ENCODE peak calls at places on chromosomes 13 and 19, in nine cellular contexts. K is GM23338, L is breast epithelium, G is H1, M is SK-N-SH, Q is vagina, Z is transverse colon, P is Panc1, U is upper lobe of left lung. S is an unnamed sample.

GRCh38 chr13:41905600-41906254 is 55.2 kb downstream of the VWA8 start:
- DNase-seq in U (no peak), L (no peak), Q (no peak), Z (no peak), G (no peak), P (peak), K (peak), M (peak), S (no peak)

GRCh38 chr13:91450913-91451312 is 52.5 kb downstream of the GPC5 start:
- DNase-seq in P (no peak), G (no peak), U (no peak), K (no peak), Q (no peak), M (no peak), Z (no peak), L (no peak), S (no peak)

GRCh38 chr13:63094717-63095116 is 1679.1 kb upstream of the PCDH20 start:
- DNase-seq in M (no peak), K (no peak), U (no peak), Z (no peak), Q (no peak), P (no peak), L (no peak), G (no peak), S (no peak)

GRCh38 chr19:35272122-35272715 is 3.5 kb downstream of the USF2 start:
- DNase-seq in P (no peak), U (no peak), Z (no peak), M (no peak), K (no peak), G (no peak), L (no peak), Q (no peak), S (no peak)

GRCh38 chr19:18120127-18120526 is 22.5 kb downstream of the MAST3 start:
- DNase-seq in G (no peak), U (no peak), P (no peak), M (no peak), K (no peak), Q (no peak), L (no peak), Z (no peak), S (no peak)

GRCh38 chr19:32822916-32823746 is 46.4 kb downstream of the SLC7A9 start:
- DNase-seq in G (no peak), L (no peak), Z (no peak), P (no peak), Q (no peak), M (no peak), U (no peak), K (no peak), S (no peak)

GRCh38 chr13:79246575-79246949 is 159.5 kb downstream of the RBM26 start:
- DNase-seq in G (no peak), P (no peak), U (no peak), Z (no peak), L (no peak), Q (no peak), K (no peak), M (no peak), S (no peak)

GRCh38 chr13:58085819-58086218 is 454.3 kb downstream of the PCDH17 start:
- DNase-seq in Z (no peak), Q (no peak), G (no peak), P (no peak), K (no peak), U (no peak), M (no peak), L (no peak), S (no peak)

GRCh38 chr19:45162464-45163143 is 1.8 kb upstream of the NKPD1 start:
- DNase-seq in Z (no peak), G (no peak), P (no peak), K (no peak), Q (no peak), U (no peak), M (no peak), L (peak), S (no peak)

GRCh38 chr13:73110814-73111213 is 52.0 kb downstream of the KLF5 start:
- DNase-seq in G (no peak), P (no peak), Q (no peak), M (no peak), Z (no peak), L (no peak), U (no peak), K (no peak), S (no peak)

GRCh38 chr19:56315076-56315828 is 613 bp upstream of the ZSCAN5A start:
- DNase-seq in Z (peak), U (peak), G (peak), P (peak), K (peak), M (peak), L (peak), Q (peak), S (peak)

GRCh38 chr19:2047449-2048103 is 3.5 kb downstream of the MKNK2 start:
- DNase-seq in M (no peak), P (no peak), U (peak), Z (peak), G (no peak), L (no peak), Q (no peak), K (no peak), S (no peak)

GRCh38 chr13:40236566-40237168 is 429.8 kb downstream of the FOXO1 start:
- DNase-seq in M (no peak), Q (peak), P (no peak), G (no peak), L (peak), U (no peak), K (no peak), Z (no peak), S (no peak)

GRCh38 chr19:1655131-1655981 is 2.9 kb upstream of the TCF3 start:
- DNase-seq in U (no peak), K (no peak), Z (no peak), M (no peak), G (no peak), P (no peak), Q (no peak), L (no peak), S (no peak)

GRCh38 chr13:48784906-48785555 is 131.3 kb downstream of the CYSLTR2 start:
- DNase-seq in G (no peak), U (no peak), L (no peak), P (no peak), M (no peak), Z (no peak), K (no peak), Q (no peak), S (no peak)

GRCh38 chr13:60158321-60158801 is 5.4 kb downstream of the DIAPH3 start:
- DNase-seq in U (no peak), M (no peak), G (no peak), K (peak), P (no peak), Q (no peak), L (no peak), Z (no peak), S (no peak)

GRCh38 chr19:13640611-13641010 is 123.7 kb upstream of the MRI1 start:
- DNase-seq in Z (no peak), P (no peak), U (no peak), K (no peak), L (no peak), M (no peak), Q (no peak), G (no peak), S (no peak)

GRCh38 chr19:41901707-41902360 is 18.9 kb downstream of the ARHGEF1 start:
- DNase-seq in P (no peak), K (no peak), M (no peak), U (no peak), Z (no peak), Q (no peak), G (no peak), L (no peak), S (no peak)

GRCh38 chr13:72246396-72246795 is 379.4 kb upstream of the DACH1 start:
- DNase-seq in L (no peak), G (no peak), Z (no peak), Q (no peak), K (no peak), P (no peak), M (no peak), U (no peak), S (no peak)

GRCh38 chr13:77698211-77699058 is 948 bp downstream of the SLAIN1 start:
- DNase-seq in M (peak), Z (peak), G (no peak), L (no peak), Q (no peak), P (no peak), U (peak), K (peak), S (peak)

GRCh38 chr13:77693449-77693940 is 4.0 kb upstream of the SLAIN1 start:
- DNase-seq in Q (no peak), Z (no peak), M (no peak), U (no peak), G (no peak), P (no peak), L (no peak), K (no peak), S (no peak)

GRCh38 chr13:77696863-77697207 is 652 bp upstream of the SLAIN1 start:
- DNase-seq in Z (no peak), Q (no peak), L (no peak), P (no peak), G (no peak), U (no peak), K (no peak), M (no peak), S (no peak)

GRCh38 chr13:77697208-77698103 is at the start of gene SLAIN1:
- DNase-seq in Z (peak), K (peak), M (peak), L (peak), P (no peak), G (peak), U (peak), Q (peak), S (peak)

GRCh38 chr13:77696006-77696862 is 1.3 kb upstream of the SLAIN1 start:
- DNase-seq in L (no peak), G (no peak), P (no peak), Q (no peak), M (peak), Z (no peak), U (no peak), K (peak), S (no peak)
- TF ChIP-seq POLR2AphosphoS5 in L (no peak), G (no peak), P (no peak), Q (no peak), M (no peak), Z (no peak), U (no peak), K (no peak), S (no peak)

DNA sequence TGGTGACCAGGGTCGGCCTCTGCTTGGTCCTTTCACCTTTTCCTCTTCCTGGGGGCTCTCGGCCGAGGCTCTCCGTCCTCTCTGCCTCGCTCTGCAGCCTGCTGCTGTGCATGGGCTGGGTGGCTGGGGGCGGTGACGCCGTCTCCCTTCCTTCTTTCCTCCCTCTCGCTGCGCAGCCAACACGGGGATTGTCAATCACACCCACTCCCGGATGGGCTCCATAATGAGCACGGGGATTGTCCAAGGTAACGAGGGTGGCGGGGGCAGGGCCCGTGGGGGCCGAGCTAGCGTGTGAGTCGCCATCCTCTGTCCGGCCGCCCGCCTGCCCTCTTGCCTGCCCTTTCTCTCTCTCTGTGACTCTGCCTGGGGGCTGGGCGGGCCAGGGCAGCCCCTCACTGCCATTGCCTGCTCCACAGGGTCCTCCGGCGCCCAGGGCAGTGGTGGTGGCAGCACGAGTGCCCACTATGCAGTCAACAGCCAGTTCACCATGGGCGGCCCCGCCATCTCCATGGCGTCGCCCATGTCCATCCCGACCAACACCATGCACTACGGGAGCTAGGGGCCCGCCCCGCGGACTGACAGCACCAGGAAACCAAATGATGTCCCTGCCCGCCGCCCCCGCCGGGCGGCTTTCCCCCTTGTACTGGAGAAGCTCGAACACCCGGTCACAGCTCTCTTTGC is 7.1 kb downstream of the YIPF2 start:
- DNase-seq in G (no peak), M (no peak), Q (no peak), Z (no peak), L (no peak), K (no peak), U (no peak), P (no peak), S (no peak)
- TF ChIP-seq POLR2AphosphoS5 in G (no peak), M (no peak), Q (no peak), Z (no peak), L (no peak), K (peak), U (no peak), P (no peak), S (no peak)

DNA sequence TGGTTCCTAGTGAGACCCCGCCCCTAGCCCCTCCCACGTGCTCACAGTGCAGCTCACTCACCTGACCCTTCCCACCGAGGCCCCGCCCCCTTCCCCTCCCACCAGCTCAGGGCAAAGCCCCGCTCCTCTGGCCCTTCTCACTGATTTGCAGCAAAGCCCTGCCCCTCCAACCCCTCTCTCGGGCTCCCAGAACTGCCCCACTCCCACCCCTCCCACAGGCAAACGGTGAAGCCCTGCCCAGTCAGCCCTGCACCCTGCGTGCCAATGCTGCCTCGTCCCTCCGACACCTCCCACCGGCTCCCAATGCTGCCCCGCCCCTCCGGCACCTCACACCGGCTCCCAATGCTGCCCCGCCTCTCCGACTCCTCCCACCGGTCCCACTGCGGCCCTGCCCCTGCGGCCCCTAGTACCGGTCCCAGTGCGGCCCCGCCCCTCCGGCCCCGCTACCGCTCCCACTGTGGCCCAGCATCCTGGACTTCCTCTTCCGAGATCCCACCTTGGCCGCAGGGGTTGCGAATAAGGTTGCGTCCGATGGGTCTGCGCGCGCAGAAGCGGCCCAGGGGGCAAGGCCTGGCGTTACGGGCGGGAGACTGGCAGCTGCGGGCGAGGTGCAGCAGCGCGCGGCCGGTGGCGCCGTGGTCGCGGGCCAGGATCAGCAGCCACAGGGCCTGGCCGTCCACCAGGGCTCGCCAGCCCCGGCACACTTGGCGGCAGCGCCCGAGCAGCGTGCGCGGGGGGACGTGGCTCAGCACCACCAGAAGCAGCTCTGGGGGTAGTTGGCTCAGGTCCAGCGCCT is 783 bp downstream of the FBXO27 start:
- DNase-seq in Z (peak), K (peak), M (peak), P (peak), Q (peak), G (peak), U (peak), L (peak), S (peak)
- TF ChIP-seq POLR2AphosphoS5 in Z (no peak), K (peak), M (peak), P (no peak), Q (no peak), G (peak), U (no peak), L (no peak), S (no peak)

GRCh38 chr19:48795055-48795854 is 15.6 kb downstream of the BCAT2 start:
- DNase-seq in P (peak), G (peak), Q (no peak), K (peak), U (peak), M (peak), Z (peak), L (peak), S (peak)
- TF ChIP-seq POLR2AphosphoS5 in P (peak), G (peak), Q (peak), K (peak), U (peak), M (peak), Z (peak), L (peak), S (peak)

GRCh38 chr19:3483226-3483628 is at the start of gene SMIM44:
- DNase-seq in P (no peak), Z (peak), K (no peak), M (no peak), L (no peak), G (no peak), U (no peak), Q (no peak), S (no peak)

GRCh38 chr19:3482507-3483225 is 575 bp downstream of the SMIM44 start:
- DNase-seq in L (no peak), Z (peak), M (peak), U (no peak), P (no peak), G (no peak), K (no peak), Q (no peak), S (no peak)

GRCh38 chr19:3479819-3480215 is 508 bp downstream of the SMIM24 start:
- DNase-seq in M (peak), P (no peak), L (no peak), K (peak), G (no peak), Q (no peak), U (no peak), Z (no peak), S (no peak)

GRCh38 chr19:3480383-3481091 is at the start of gene SMIM24:
- DNase-seq in P (no peak), G (no peak), Q (no peak), M (no peak), Z (peak), L (no peak), U (no peak), K (no peak), S (no peak)

DNA sequence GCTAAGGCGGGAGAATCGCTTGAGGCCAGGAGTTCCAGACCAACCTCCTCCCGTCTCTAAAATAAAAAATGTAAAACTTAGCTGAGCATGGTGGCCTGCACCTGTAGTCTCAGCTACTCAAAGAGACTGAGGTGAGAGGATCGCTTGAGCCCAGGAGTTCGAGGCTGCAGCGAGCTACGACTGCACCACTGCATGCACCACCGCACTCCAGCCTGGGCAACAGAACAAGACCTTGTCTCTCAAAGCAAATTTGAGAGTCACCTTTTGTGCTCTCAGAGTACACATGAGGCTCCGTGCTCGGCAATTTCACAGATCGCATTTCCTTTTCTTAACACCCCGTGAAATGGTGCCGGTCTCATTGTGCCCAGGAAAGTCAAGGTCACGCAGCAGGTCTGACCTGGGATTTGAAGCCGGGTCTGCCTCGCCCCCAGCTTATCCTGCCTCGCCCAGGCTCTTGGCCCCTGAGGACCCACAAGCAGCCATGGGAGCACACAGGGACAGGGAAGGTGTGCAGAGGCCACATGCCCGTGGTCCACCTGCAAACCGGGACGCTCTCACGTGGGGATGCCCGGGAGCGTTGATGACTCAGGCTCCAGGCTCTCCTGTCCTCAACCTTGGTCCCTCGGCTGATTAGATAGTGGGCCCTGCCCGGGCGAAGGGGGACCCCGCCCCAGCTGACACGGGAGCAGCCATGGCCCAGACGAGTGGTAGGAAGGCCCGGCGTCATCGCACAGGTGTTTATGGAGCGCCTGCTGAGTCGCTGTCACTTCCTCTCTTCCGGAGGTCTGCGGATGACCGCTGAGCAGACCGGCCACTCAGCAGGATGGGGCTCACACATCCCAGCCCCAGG is 1.1 kb upstream of the SMIM24 start:
- DNase-seq in K (no peak), Q (no peak), M (no peak), G (no peak), Z (no peak), P (no peak), U (no peak), L (no peak), S (no peak)
- TF ChIP-seq POLR2AphosphoS5 in K (no peak), Q (no peak), M (no peak), G (no peak), Z (no peak), P (no peak), U (no peak), L (no peak), S (no peak)

GRCh38 chr13:98443800-98444325 is 133.0 kb downstream of the STK24 start:
- DNase-seq in P (no peak), L (no peak), Q (no peak), K (no peak), Z (no peak), M (no peak), G (no peak), U (no peak), S (no peak)
- TF ChIP-seq POLR2AphosphoS5 in P (no peak), L (no peak), Q (no peak), K (no peak), Z (no peak), M (no peak), G (no peak), U (no peak), S (no peak)